ENCODE peak calls at places on chromosomes 5 and 9, in four cellular contexts. P is NCI-H146, O is WERI-Rb-1, U is fibroblast of the conjunctiva. Q is an unnamed sample.
A peak's percentile ranks its signal among the peaks of the same experiment; 100 is the strongest.

GRCh38 chr5:59746261-59746765 is 147.2 kb downstream of the PDE4D start:
- DNase-seq in U (peak; percentile 23), P (no peak), O (peak; percentile 70), Q (peak; percentile 84)

GRCh38 chr5:76163111-76163628 is 80.0 kb downstream of the SV2C start:
- DNase-seq in P (no peak), U (no peak), O (no peak), Q (no peak)

GRCh38 chr9:4828776-4829175 is 36.0 kb downstream of the RCL1 start:
- DNase-seq in U (no peak), P (no peak), O (peak; percentile 21), Q (no peak)

GRCh38 chr9:114899461-114899860 is 30.9 kb downstream of the TNFSF8 start:
- DNase-seq in P (no peak), U (no peak), O (no peak), Q (no peak)

GRCh38 chr9:127780126-127780885 is 1.8 kb upstream of the SH2D3C start:
- DNase-seq in U (no peak), O (no peak), P (no peak), Q (no peak)

GRCh38 chr5:176700239-176700847 is 53.1 kb downstream of the TSPAN17 start:
- DNase-seq in P (no peak), O (peak; percentile 73), U (no peak), Q (no peak)

GRCh38 chr5:96433066-96433447 is at the start of gene PCSK1:
- DNase-seq in O (peak; percentile 50), P (peak; percentile 61), U (no peak), Q (no peak)

GRCh38 chr9:89359018-89359417 is 40.7 kb downstream of the SECISBP2 start:
- DNase-seq in P (peak; percentile 68), O (peak; percentile 61), U (no peak), Q (no peak)

GRCh38 chr9:4927701-4928100 is 57.4 kb upstream of the JAK2 start:
- DNase-seq in P (no peak), U (no peak), O (no peak), Q (no peak)

GRCh38 chr9:127814619-127815511 is 12.2 kb downstream of the FPGS start:
- DNase-seq in U (no peak), O (no peak), P (no peak), Q (no peak)

GRCh38 chr5:176438959-176439757 is 9.0 kb upstream of the FAF2 start:
- DNase-seq in O (no peak), U (no peak), P (no peak), Q (peak; percentile 66)

GRCh38 chr9:133990366-133991210 is 1.5 kb downstream of the VAV2 start:
- DNase-seq in U (peak; percentile 36), P (peak; percentile 65), O (peak; percentile 55), Q (no peak)

GRCh38 chr9:19511694-19512093 is 102.9 kb downstream of the ACER2 start:
- DNase-seq in P (peak; percentile 37), U (no peak), O (no peak), Q (no peak)

GRCh38 chr5:55665065-55665464 is 47.1 kb downstream of the SLC38A9 start:
- DNase-seq in U (no peak), P (no peak), O (no peak), Q (no peak)

GRCh38 chr5:42587056-42587723 is 164.0 kb downstream of the GHR start:
- DNase-seq in O (no peak), U (no peak), P (no peak), Q (no peak)

GRCh38 chr9:34501889-34502425 is 20.8 kb downstream of the ENHO start:
- DNase-seq in P (no peak), U (peak; percentile 52), O (peak; percentile 41), Q (peak; percentile 18)

GRCh38 chr5:66596791-66597757 is 881 bp downstream of the MAST4 start:
- DNase-seq in O (peak; percentile 51), U (no peak), P (peak; percentile 82), Q (no peak)

GRCh38 chr9:69697475-69697874 is 25.3 kb upstream of the APBA1 start:
- DNase-seq in U (no peak), O (no peak), P (no peak), Q (no peak)

GRCh38 chr5:179700401-179700918 is 1.7 kb downstream of the CANX start:
- DNase-seq in U (no peak), P (no peak), O (no peak), Q (no peak)

GRCh38 chr9:91354846-91355245 is 6.9 kb downstream of the AUH start:
- DNase-seq in O (no peak), P (no peak), U (peak; percentile 38), Q (no peak)

GRCh38 chr9:126489604-126490593 is 123.8 kb upstream of the LMX1B start:
- DNase-seq in P (no peak), O (no peak), U (no peak), Q (no peak)

GRCh38 chr9:134642385-134643181 is 980 bp downstream of the COL5A1 start:
- DNase-seq in U (peak; percentile 72), P (no peak), O (peak; percentile 48), Q (no peak)

GRCh38 chr9:109989296-109989695 is 209.3 kb downstream of the PALM2AKAP2 start:
- DNase-seq in P (no peak), O (no peak), U (no peak), Q (no peak)

GRCh38 chr9:72333758-72334157 is 31.2 kb downstream of the ZFAND5 start:
- DNase-seq in U (no peak), P (no peak), O (peak; percentile 69), Q (no peak)

GRCh38 chr5:151638619-151639018 is 47.5 kb upstream of the FAT2 start:
- DNase-seq in P (no peak), U (no peak), O (no peak), Q (no peak)

GRCh38 chr9:135135171-135135926 is 47.9 kb downstream of the OLFM1 start:
- DNase-seq in O (peak; percentile 57), P (no peak), U (no peak), Q (no peak)

Q was measured in skeletal muscle cell.